ENCODE peak calls at places on chromosomes 4 and X, in six cellular contexts. One of them, this sample, is unnamed.

GRCh38 chrX:150086371-150086770 is 148.1 kb upstream of the EOLA2 start:
- DNase-seq in MM.1S: no peak
- DNase-seq in suprapubic skin: no peak
- DNase-seq in HFFc6: no peak
- DNase-seq in GM12865: no peak
- DNase-seq in T-cell: no peak
- DNase-seq in this sample: no peak

GRCh38 chr4:112518675-112519074 is 2.7 kb upstream of the NEUROG2 start:
- DNase-seq in MM.1S: no peak
- DNase-seq in suprapubic skin: no peak
- DNase-seq in HFFc6: no peak
- DNase-seq in GM12865: no peak
- DNase-seq in T-cell: no peak
- DNase-seq in this sample: no peak

GRCh38 chrX:134659761-134660160 is 1.5 kb upstream of the PLAC1 start:
- DNase-seq in MM.1S: no peak
- DNase-seq in suprapubic skin: no peak
- DNase-seq in HFFc6: no peak
- DNase-seq in GM12865: no peak
- DNase-seq in T-cell: no peak
- DNase-seq in this sample: no peak

GRCh38 chr4:57378766-57379165 is 268.6 kb upstream of the IGFBP7 start:
- DNase-seq in MM.1S: no peak
- DNase-seq in suprapubic skin: no peak
- DNase-seq in HFFc6: no peak
- DNase-seq in GM12865: no peak
- DNase-seq in T-cell: no peak
- DNase-seq in this sample: no peak

GRCh38 chrX:111040377-111041017 is 55.5 kb upstream of the PAK3 start:
- DNase-seq in MM.1S: no peak
- DNase-seq in suprapubic skin: no peak
- DNase-seq in HFFc6: no peak
- DNase-seq in GM12865: no peak
- DNase-seq in T-cell: no peak
- DNase-seq in this sample: no peak

GRCh38 chrX:41923925-41924693 is 755 bp upstream of the CASK start:
- DNase-seq in MM.1S: peak; percentile 29
- DNase-seq in suprapubic skin: no peak
- DNase-seq in HFFc6: peak; percentile 13
- DNase-seq in GM12865: peak; percentile 45
- DNase-seq in T-cell: no peak
- DNase-seq in this sample: no peak

GRCh38 chr4:145234086-145234694 is 53.8 kb upstream of the OTUD4 start:
- DNase-seq in MM.1S: peak; percentile 82
- DNase-seq in suprapubic skin: no peak
- DNase-seq in HFFc6: peak; percentile 47
- DNase-seq in GM12865: peak; percentile 84
- DNase-seq in T-cell: no peak
- DNase-seq in this sample: no peak

GRCh38 chr4:109764785-109765419 is 35.0 kb upstream of the PLA2G12A start:
- DNase-seq in MM.1S: no peak
- DNase-seq in suprapubic skin: no peak
- DNase-seq in HFFc6: no peak
- DNase-seq in GM12865: no peak
- DNase-seq in T-cell: no peak
- DNase-seq in this sample: no peak

GRCh38 chr4:121898150-121898549 is 27.9 kb upstream of the BBS7 start:
- DNase-seq in MM.1S: peak; percentile 27
- DNase-seq in suprapubic skin: no peak
- DNase-seq in HFFc6: no peak
- DNase-seq in GM12865: peak; percentile 13
- DNase-seq in T-cell: no peak
- DNase-seq in this sample: no peak

GRCh38 chr4:125735107-125735506 is 420.4 kb downstream of the FAT4 start:
- DNase-seq in MM.1S: no peak
- DNase-seq in suprapubic skin: no peak
- DNase-seq in HFFc6: peak; percentile 72
- DNase-seq in GM12865: no peak
- DNase-seq in T-cell: no peak
- DNase-seq in this sample: no peak

GRCh38 chrX:82748901-82749505 is 759.1 kb upstream of the POU3F4 start:
- DNase-seq in MM.1S: no peak
- DNase-seq in suprapubic skin: no peak
- DNase-seq in HFFc6: no peak
- DNase-seq in GM12865: no peak
- DNase-seq in T-cell: no peak
- DNase-seq in this sample: no peak

GRCh38 chr4:154471924-154472323 is 19.7 kb downstream of the DCHS2 start:
- DNase-seq in MM.1S: peak; percentile 12
- DNase-seq in suprapubic skin: no peak
- DNase-seq in HFFc6: no peak
- DNase-seq in GM12865: no peak
- DNase-seq in T-cell: no peak
- DNase-seq in this sample: no peak

GRCh38 chr4:41692717-41693345 is 55.7 kb downstream of the PHOX2B start:
- DNase-seq in MM.1S: peak; percentile 50
- DNase-seq in suprapubic skin: no peak
- DNase-seq in HFFc6: peak; percentile 49
- DNase-seq in GM12865: peak; percentile 67
- DNase-seq in T-cell: no peak
- DNase-seq in this sample: peak; percentile 33

GRCh38 chrX:71366674-71367256 is 608 bp downstream of the TAF1 start:
- DNase-seq in MM.1S: peak; percentile 26
- DNase-seq in suprapubic skin: no peak
- DNase-seq in HFFc6: no peak
- DNase-seq in GM12865: peak; percentile 32
- DNase-seq in T-cell: peak; percentile 13
- DNase-seq in this sample: peak; percentile 32

GRCh38 chr4:28772066-28772465 is 1911.4 kb downstream of the STIM2 start:
- DNase-seq in MM.1S: no peak
- DNase-seq in suprapubic skin: no peak
- DNase-seq in HFFc6: peak; percentile 68
- DNase-seq in GM12865: no peak
- DNase-seq in T-cell: no peak
- DNase-seq in this sample: no peak

GRCh38 chrX:11791090-11791489 is 33.1 kb downstream of the MSL3 start:
- DNase-seq in MM.1S: no peak
- DNase-seq in suprapubic skin: no peak
- DNase-seq in HFFc6: no peak
- DNase-seq in GM12865: no peak
- DNase-seq in T-cell: no peak
- DNase-seq in this sample: no peak

GRCh38 chrX:4263005-4263404 is 549.6 kb upstream of the PRKX start:
- DNase-seq in MM.1S: no peak
- DNase-seq in suprapubic skin: no peak
- DNase-seq in HFFc6: no peak
- DNase-seq in GM12865: no peak
- DNase-seq in T-cell: no peak
- DNase-seq in this sample: no peak

GRCh38 chr4:95547708-95548471 is 883 bp downstream of the UNC5C start:
- DNase-seq in MM.1S: no peak
- DNase-seq in suprapubic skin: no peak
- DNase-seq in HFFc6: no peak
- DNase-seq in GM12865: peak; percentile 2
- DNase-seq in T-cell: no peak
- DNase-seq in this sample: no peak

GRCh38 chrX:147699061-147699460 is 212.7 kb upstream of the FMR1 start:
- DNase-seq in MM.1S: no peak
- DNase-seq in suprapubic skin: no peak
- DNase-seq in HFFc6: no peak
- DNase-seq in GM12865: no peak
- DNase-seq in T-cell: no peak
- DNase-seq in this sample: no peak

GRCh38 chrX:129522184-129523059 is 868 bp downstream of the SMARCA1 start:
- DNase-seq in MM.1S: no peak
- DNase-seq in suprapubic skin: peak; percentile 63
- DNase-seq in HFFc6: peak; percentile 55
- DNase-seq in GM12865: no peak
- DNase-seq in T-cell: no peak
- DNase-seq in this sample: no peak

This sample was measured in activated CD4-positive, CD25-positive, alpha-beta regulatory T cell treated with anti-CD3 and anti-CD28 coated beads, Interleukin-2, amount 50 U/mL, for 72 hours.